ENCODE peak calls at places on chromosome 21, in seven cellular contexts. Q is gastrocnemius medialis; J is NT2/D1; N is ovary; U is CD4-positive, alpha-beta T cell; X is NCI-H460; I is fibroblast of mammary gland. R is an unnamed sample.
A peak's percentile ranks its signal among the peaks of the same experiment; 100 is the strongest.

GRCh38 chr21:46203203-46203600 is 18.9 kb upstream of the SPATC1L start:
- DNase-seq in Q (no peak), J (no peak), N (no peak), U (no peak), X (no peak), I (no peak), R (no peak)

GRCh38 chr21:37032293-37032692 is 25.8 kb downstream of the RIPPLY3 start:
- DNase-seq in Q (no peak), J (no peak), N (no peak), U (no peak), X (no peak), I (no peak), R (no peak)

GRCh38 chr21:44550807-44551206 is 498 bp downstream of the KRTAP10-2 start:
- DNase-seq in Q (no peak), J (no peak), N (no peak), U (no peak), X (no peak), I (no peak), R (no peak)

GRCh38 chr21:46226920-46227599 is 1.5 kb downstream of the LSS start:
- DNase-seq in Q (no peak), J (no peak), N (no peak), U (no peak), X (no peak), I (peak; percentile 67), R (no peak)

GRCh38 chr21:44763451-44764318 is 37.9 kb downstream of the UBE2G2 start:
- DNase-seq in Q (no peak), J (no peak), N (no peak), U (no peak), X (no peak), I (no peak), R (no peak)

GRCh38 chr21:44866780-44867179 is 6.7 kb downstream of the PTTG1IP start:
- DNase-seq in Q (no peak), J (no peak), N (no peak), U (no peak), X (no peak), I (peak; percentile 76), R (no peak)

GRCh38 chr21:45055861-45056260 is 18.5 kb upstream of the ADARB1 start:
- DNase-seq in Q (no peak), J (no peak), N (no peak), U (no peak), X (no peak), I (peak; percentile 33), R (no peak)

GRCh38 chr21:42769183-42769819 is 110.0 kb downstream of the WDR4 start:
- DNase-seq in Q (no peak), J (no peak), N (no peak), U (no peak), X (no peak), I (no peak), R (no peak)

GRCh38 chr21:42220138-42220701 is 1.3 kb downstream of the ABCG1 start:
- DNase-seq in Q (peak; percentile 56), J (peak; percentile 75), N (peak; percentile 29), U (peak; percentile 72), X (peak; percentile 56), I (peak; percentile 53), R (peak; percentile 48)

GRCh38 chr21:26850116-26850643 is 5.0 kb upstream of the ADAMTS1 start:
- DNase-seq in Q (no peak), J (peak; percentile 27), N (no peak), U (no peak), X (no peak), I (peak; percentile 63), R (no peak)

GRCh38 chr21:44713130-44713529 is 1.8 kb upstream of the TSPEAR start:
- DNase-seq in Q (no peak), J (no peak), N (no peak), U (no peak), X (no peak), I (no peak), R (no peak)

GRCh38 chr21:45583831-45584509 is 41.7 kb upstream of the SLC19A1 start:
- DNase-seq in Q (no peak), J (no peak), N (no peak), U (no peak), X (no peak), I (no peak), R (no peak)

GRCh38 chr21:42007541-42007940 is 2.6 kb downstream of the ZBTB21 start:
- DNase-seq in Q (no peak), J (no peak), N (no peak), U (no peak), X (no peak), I (no peak), R (no peak)

GRCh38 chr21:45074048-45074817 is at the start of gene ADARB1:
- DNase-seq in Q (no peak), J (no peak), N (peak; percentile 61), U (peak; percentile 28), X (peak; percentile 53), I (peak; percentile 39), R (peak; percentile 83)

GRCh38 chr21:36929622-36930021 is 36.8 kb downstream of the HLCS start:
- DNase-seq in Q (no peak), J (no peak), N (peak; percentile 33), U (no peak), X (peak; percentile 12), I (peak; percentile 21), R (no peak)

GRCh38 chr21:44347911-44348451 is 5.4 kb upstream of the TRPM2 start:
- DNase-seq in Q (no peak), J (no peak), N (no peak), U (no peak), X (no peak), I (no peak), R (no peak)

GRCh38 chr21:32770514-32771133 is 931 bp downstream of the PAXBP1 start:
- DNase-seq in Q (no peak), J (peak; percentile 20), N (no peak), U (no peak), X (no peak), I (peak; percentile 21), R (no peak)

GRCh38 chr21:46562964-46563607 is 41.8 kb downstream of the S100B start:
- DNase-seq in Q (no peak), J (no peak), N (no peak), U (no peak), X (no peak), I (peak; percentile 14), R (no peak)

GRCh38 chr21:41429925-41430491 is 4.0 kb downstream of the MX1 start:
- DNase-seq in Q (no peak), J (no peak), N (no peak), U (no peak), X (no peak), I (no peak), R (no peak)

GRCh38 chr21:21183092-21183491 is 184.9 kb downstream of the NCAM2 start:
- DNase-seq in Q (no peak), J (no peak), N (no peak), U (no peak), X (no peak), I (no peak), R (no peak)

GRCh38 chr21:44829507-44830092 is 11.7 kb upstream of the SUMO3 start:
- DNase-seq in Q (no peak), J (no peak), N (no peak), U (no peak), X (no peak), I (no peak), R (no peak)

GRCh38 chr21:34715985-34716596 is 47.3 kb downstream of the CLIC6 start:
- DNase-seq in Q (no peak), J (no peak), N (no peak), U (no peak), X (no peak), I (no peak), R (no peak)

GRCh38 chr21:39083377-39084008 is 99.8 kb downstream of the PSMG1 start:
- DNase-seq in Q (no peak), J (no peak), N (peak; percentile 66), U (no peak), X (no peak), I (peak; percentile 41), R (no peak)